ENCODE peak calls at places on chromosomes 16 and 17, in nine cellular contexts. S is psoas muscle, P is lower lobe of right lung, W is heart left ventricle, A is HCT116, M is upper lobe of right lung, Y is RWPE2, F is IMR-90, X is mucosa of descending colon. C is an unnamed sample. For H3K4me1, the result is how much of the 10 kb centered on the place peaks cover.

GRCh38 chr16:85475233-85475632 is 137.9 kb upstream of the GSE1 start:
- ATAC-seq in S (no peak), P (no peak), W (peak), A (no peak), M (no peak), Y (no peak), F (no peak), X (no peak), C (no peak)

GRCh38 chr17:19304209-19304608 is 58.3 kb downstream of the B9D1 start:
- ATAC-seq in S (peak), P (peak), W (peak), A (no peak), M (peak), Y (no peak), F (peak), X (peak), C (peak)

GRCh38 chr16:85083051-85083639 is 29.1 kb downstream of the CIBAR2 start:
- ATAC-seq in S (peak), P (no peak), W (no peak), A (no peak), M (no peak), Y (no peak), F (peak), X (no peak), C (no peak)

GRCh38 chr17:56158344-56158743 is 5.1 kb downstream of the ANKFN1 start:
- ATAC-seq in S (no peak), P (no peak), W (no peak), A (no peak), M (no peak), Y (no peak), F (no peak), X (no peak), C (no peak)

GRCh38 chr16:66109677-66110076 is 256.8 kb upstream of the CDH5 start:
- ATAC-seq in S (no peak), P (no peak), W (no peak), A (no peak), M (no peak), Y (no peak), F (no peak), X (no peak), C (no peak)

GRCh38 chr17:68011199-68011665 is 15.0 kb upstream of the C17orf58 start:
- ATAC-seq in S (no peak), P (peak), W (peak), A (peak), M (peak), Y (peak), F (peak), X (peak), C (no peak)

GRCh38 chr17:4485676-4486646 is 12.7 kb upstream of the SPNS2 start:
- ATAC-seq in S (no peak), P (no peak), W (peak), A (no peak), M (no peak), Y (no peak), F (no peak), X (peak), C (no peak)

GRCh38 chr16:48076455-48077012 is 79.3 kb downstream of the ABCC12 start:
- ATAC-seq in S (no peak), P (peak), W (no peak), A (no peak), M (peak), Y (peak), F (peak), X (no peak), C (no peak)

GRCh38 chr16:3276679-3277078 is 6.6 kb upstream of the ZNF263 start:
- ATAC-seq in S (no peak), P (no peak), W (no peak), A (no peak), M (no peak), Y (no peak), F (no peak), X (no peak), C (no peak)

GRCh38 chr17:37312137-37312923 is 63.5 kb upstream of the C17orf78 start:
- ATAC-seq in S (no peak), P (no peak), W (no peak), A (no peak), M (no peak), Y (no peak), F (no peak), X (no peak), C (no peak)

GRCh38 chr17:37305406-37305905 is 70.3 kb upstream of the C17orf78 start:
- ATAC-seq in S (no peak), P (no peak), W (no peak), A (no peak), M (no peak), Y (peak), F (no peak), X (no peak), C (no peak)

GRCh38 chr17:37310940-37311339 is 64.8 kb upstream of the C17orf78 start:
- ATAC-seq in S (no peak), P (no peak), W (no peak), A (no peak), M (no peak), Y (no peak), F (no peak), X (peak), C (no peak)

GRCh38 chr17:37309051-37309450 is 66.7 kb upstream of the C17orf78 start:
- ATAC-seq in S (no peak), P (no peak), W (no peak), A (no peak), M (no peak), Y (peak), F (no peak), X (no peak), C (no peak)
- H3K4me1 ChIP-seq in S (under half), P (under half), W (under half), A (under half), M (under half), Y (under half), F (under half), X (under half), C (under half)

GRCh38 chr17:78855561-78856165 is 15.0 kb upstream of the USP36 start:
- ATAC-seq in S (no peak), P (peak), W (no peak), A (no peak), M (no peak), Y (no peak), F (no peak), X (no peak), C (no peak)

GRCh38 chr17:78859051-78859450 is 18.4 kb upstream of the USP36 start:
- ATAC-seq in S (no peak), P (no peak), W (no peak), A (no peak), M (no peak), Y (no peak), F (no peak), X (no peak), C (no peak)

GRCh38 chr17:78854508-78854907 is 13.9 kb upstream of the USP36 start:
- ATAC-seq in S (no peak), P (no peak), W (no peak), A (no peak), M (no peak), Y (no peak), F (no peak), X (no peak), C (no peak)

GRCh38 chr17:78853926-78854394 is 13.3 kb upstream of the USP36 start:
- ATAC-seq in S (no peak), P (no peak), W (no peak), A (no peak), M (no peak), Y (no peak), F (no peak), X (peak), C (no peak)

DNA sequence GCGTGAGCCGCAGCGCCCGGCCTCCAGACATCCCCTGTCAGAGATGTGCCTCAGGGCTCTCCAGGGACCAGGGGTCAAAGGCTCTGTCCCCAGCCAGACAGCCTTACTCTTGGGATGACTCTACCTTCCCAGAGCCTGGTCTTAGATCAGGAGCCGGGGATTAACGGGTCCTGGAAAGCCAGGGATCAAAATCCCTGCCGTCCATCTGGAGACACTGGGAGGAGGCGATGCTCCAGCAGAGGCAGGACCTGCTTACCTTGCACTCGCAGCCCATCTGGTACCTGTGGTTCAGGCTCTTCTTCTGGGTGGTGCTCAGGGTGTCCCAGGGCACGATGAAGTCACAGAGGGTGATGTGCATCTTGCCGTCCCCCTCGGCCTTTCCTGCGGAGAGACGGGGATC is 16.7 kb upstream of the USP36 start:
- ATAC-seq in S (no peak), P (no peak), W (no peak), A (no peak), M (no peak), Y (no peak), F (no peak), X (no peak), C (no peak)
- H3K4me1 ChIP-seq in S (under half), P (under half), W (under half), A (under half), M (under half), Y (under half), F (under half), X (under half), C (under half)

GRCh38 chr16:16021020-16021419 is 71.6 kb downstream of the ABCC1 start:
- ATAC-seq in S (no peak), P (no peak), W (no peak), A (no peak), M (no peak), Y (no peak), F (no peak), X (no peak), C (no peak)
- H3K4me1 ChIP-seq in S (under half), P (under half), W (under half), A (half or more), M (under half), Y (under half), F (under half), X (under half), C (half or more)

GRCh38 chr16:67170168-67170947 is at the start of gene NOL3:
- ATAC-seq in S (peak), P (peak), W (peak), A (peak), M (peak), Y (peak), F (peak), X (peak), C (peak)

GRCh38 chr16:67169011-67169451 is 1.3 kb upstream of the NOL3 start:
- ATAC-seq in S (no peak), P (no peak), W (no peak), A (no peak), M (no peak), Y (no peak), F (no peak), X (no peak), C (no peak)

GRCh38 chr16:67169642-67170167 is 633 bp upstream of the NOL3 start:
- ATAC-seq in S (peak), P (no peak), W (peak), A (no peak), M (no peak), Y (no peak), F (peak), X (no peak), C (no peak)

GRCh38 chr16:67173323-67173722 is 3.0 kb downstream of the NOL3 start:
- ATAC-seq in S (no peak), P (no peak), W (no peak), A (no peak), M (no peak), Y (no peak), F (no peak), X (no peak), C (no peak)

DNA sequence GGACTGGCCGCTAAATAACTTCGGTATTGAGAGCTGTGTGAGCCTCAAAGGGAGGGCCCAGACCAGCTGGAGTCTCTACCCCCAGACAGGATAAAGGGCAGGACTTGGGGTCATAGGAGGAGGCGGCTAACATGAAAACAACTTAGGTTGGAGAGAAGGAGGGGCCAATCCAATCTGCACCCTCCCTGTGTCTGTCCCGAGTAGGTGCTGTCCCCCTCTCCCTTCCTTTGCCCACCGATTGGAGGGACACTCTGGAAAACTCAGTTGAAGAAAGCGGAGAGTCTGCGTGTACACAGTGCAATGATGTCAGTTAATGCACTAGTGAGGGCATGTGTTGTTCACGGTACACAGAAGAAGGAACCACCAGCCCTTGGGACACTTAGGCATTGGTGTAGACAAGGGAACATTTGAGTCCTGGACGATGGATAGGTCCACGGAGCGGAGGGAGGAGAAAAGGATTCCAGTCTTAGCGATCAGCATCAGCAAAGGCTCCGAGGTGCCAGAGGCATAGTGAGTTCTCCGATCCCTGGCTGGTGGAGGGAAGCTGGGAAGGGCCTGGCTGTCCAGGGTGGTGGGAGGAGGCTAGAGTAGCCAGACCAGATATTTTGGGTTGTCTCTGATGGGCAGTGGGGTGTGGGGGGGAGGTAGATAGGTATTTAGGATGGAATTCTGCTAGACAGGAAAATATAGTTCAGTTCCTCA is 761 bp downstream of the NOL3 start:
- ATAC-seq in S (peak), P (peak), W (peak), A (peak), M (peak), Y (peak), F (peak), X (no peak), C (peak)
- H3K4me1 ChIP-seq in S (under half), P (half or more), W (half or more), A (half or more), M (half or more), Y (under half), F (under half), X (under half), C (under half)

DNA sequence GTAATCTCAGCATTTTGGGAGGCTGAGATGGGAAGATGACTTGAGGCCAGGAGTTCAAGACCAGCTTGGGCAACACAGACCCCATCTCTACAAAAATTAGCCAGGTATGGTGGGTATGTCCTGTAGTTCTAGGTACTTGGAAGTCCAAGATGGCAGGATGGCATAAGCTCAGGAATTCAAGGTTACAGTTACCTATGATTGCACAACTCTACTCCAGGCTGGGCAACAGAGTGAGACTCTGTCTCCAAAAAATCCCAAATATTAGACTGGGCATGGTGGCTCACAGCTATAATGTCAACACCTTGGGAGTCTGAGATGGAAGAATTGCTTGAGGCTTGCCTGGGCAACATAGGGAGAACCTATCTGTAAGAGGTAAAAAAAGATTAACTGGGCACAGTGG is 63.4 kb downstream of the CRLF3 start:
- ATAC-seq in S (no peak), P (no peak), W (no peak), A (no peak), M (no peak), Y (no peak), F (no peak), X (no peak), C (no peak)
- H3K4me1 ChIP-seq in S (under half), P (under half), W (under half), A (under half), M (under half), Y (under half), F (under half), X (under half), C (under half)

GRCh38 chr17:6554336-6554735 is 2.0 kb downstream of the PITPNM3 start:
- ATAC-seq in S (no peak), P (no peak), W (no peak), A (no peak), M (no peak), Y (no peak), F (no peak), X (no peak), C (no peak)
- H3K4me1 ChIP-seq in S (under half), P (under half), W (under half), A (under half), M (under half), Y (under half), F (under half), X (under half), C (under half)

DNA sequence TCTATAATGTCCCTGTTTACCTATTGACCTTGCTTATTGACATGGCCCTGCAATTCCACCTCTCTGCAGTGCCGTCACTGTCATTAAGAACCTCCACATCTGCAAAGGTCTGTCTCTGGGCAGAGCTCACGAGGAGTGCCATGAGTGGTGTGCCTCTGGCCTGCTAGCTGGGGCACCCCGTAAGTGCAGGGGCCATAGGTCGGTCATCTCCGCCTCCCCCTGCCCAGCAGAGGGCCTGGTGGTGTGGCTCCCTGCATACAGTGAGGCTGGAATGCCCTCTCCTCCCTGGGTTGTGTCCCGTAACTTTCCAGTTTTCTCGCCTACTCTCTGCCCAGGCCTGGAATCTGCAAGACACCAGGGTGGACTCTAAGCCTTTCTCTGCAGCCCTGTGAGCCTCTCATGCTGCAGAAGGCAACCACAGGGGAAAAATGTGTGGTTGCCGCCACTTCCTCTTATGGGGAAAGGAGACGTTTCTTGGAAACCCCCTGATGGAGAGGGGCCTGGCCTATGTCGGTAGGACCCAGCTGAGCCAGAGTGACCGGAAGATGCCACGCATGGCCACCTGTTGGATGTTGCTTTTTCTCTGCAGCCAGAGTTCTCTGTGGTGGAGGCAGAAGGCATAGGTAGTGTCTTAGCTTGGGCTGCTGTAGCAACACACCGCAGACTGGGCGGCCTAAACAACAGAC is 2.7 kb upstream of the SNX20 start:
- ATAC-seq in S (no peak), P (peak), W (peak), A (no peak), M (peak), Y (no peak), F (no peak), X (peak), C (no peak)
- H3K4me1 ChIP-seq in S (under half), P (under half), W (under half), A (under half), M (under half), Y (under half), F (under half), X (under half), C (under half)

C was measured in gastroesophageal sphincter.